ENCODE peak calls at places on chromosomes 13 and 19, in seven cellular contexts. F is AG04450, H is left lung, J is fibroblast of the aortic adventitia, C is natural killer cell, X is lower leg skin, G is heart right ventricle. M is an unnamed sample.

GRCh38 chr19:14031719-14032480 is at the start of gene IL27RA:
- DNase-seq in F (no peak), H (peak; percentile 77), J (peak; percentile 29), C (peak; percentile 77), G (peak; percentile 72), X (no peak), M (no peak)

GRCh38 chr19:50300814-50301606 is 28.2 kb downstream of the KCNC3 start:
- DNase-seq in J (peak; percentile 39), X (no peak), C (no peak), G (no peak), H (no peak), F (peak; percentile 33), M (no peak)

GRCh38 chr13:24361138-24361537 is 51.8 kb downstream of the C1QTNF9 start:
- DNase-seq in C (no peak), J (no peak), X (no peak), H (no peak), F (no peak), G (no peak), M (no peak)

GRCh38 chr13:32887617-32888016 is 128.6 kb upstream of the KL start:
- DNase-seq in H (no peak), G (no peak), J (no peak), F (no peak), X (no peak), C (no peak), M (no peak)

GRCh38 chr13:67228909-67229308 is 1.2 kb downstream of the PCDH9 start:
- DNase-seq in H (no peak), J (no peak), C (no peak), X (no peak), G (no peak), F (no peak), M (no peak)

GRCh38 chr19:58355215-58355796 is 2.0 kb upstream of the A1BG start:
- DNase-seq in X (no peak), H (no peak), C (no peak), F (no peak), G (no peak), J (no peak), M (no peak)

GRCh38 chr13:113452942-113453901 is at the start of gene ADPRHL1:
- DNase-seq in C (no peak), G (peak; percentile 61), H (no peak), X (no peak), F (no peak), J (no peak), M (peak; percentile 54)

GRCh38 chr19:18865973-18866799 is 29.8 kb downstream of the CERS1 start:
- DNase-seq in X (no peak), C (peak; percentile 60), H (no peak), J (peak; percentile 50), G (peak; percentile 73), F (no peak), M (peak; percentile 84)

GRCh38 chr19:27955484-27955883 is 1257.5 kb downstream of the UQCRFS1 start:
- DNase-seq in C (no peak), G (no peak), J (no peak), H (no peak), F (no peak), X (no peak), M (no peak)

GRCh38 chr19:10289167-10289835 is 451 bp upstream of the ICAM5 start:
- DNase-seq in F (no peak), C (peak; percentile 63), H (peak; percentile 69), J (no peak), G (no peak), X (no peak), M (no peak)

GRCh38 chr13:92312823-92313222 is 913.8 kb upstream of the GPC6 start:
- DNase-seq in F (no peak), G (no peak), J (no peak), X (no peak), H (no peak), C (no peak), M (no peak)

GRCh38 chr19:6587998-6588507 is 2.9 kb downstream of the CD70 start:
- DNase-seq in J (no peak), F (no peak), C (no peak), X (no peak), H (no peak), G (no peak), M (no peak)

GRCh38 chr13:69296130-69296529 is 811.5 kb upstream of the ATXN8OS start:
- DNase-seq in F (no peak), X (no peak), H (no peak), J (no peak), G (no peak), C (no peak), M (no peak)

GRCh38 chr19:917323-918151 is at the start of gene KISS1R:
- DNase-seq in X (no peak), J (peak; percentile 12), C (peak; percentile 40), H (no peak), G (no peak), F (no peak), M (peak; percentile 71)

DNA sequence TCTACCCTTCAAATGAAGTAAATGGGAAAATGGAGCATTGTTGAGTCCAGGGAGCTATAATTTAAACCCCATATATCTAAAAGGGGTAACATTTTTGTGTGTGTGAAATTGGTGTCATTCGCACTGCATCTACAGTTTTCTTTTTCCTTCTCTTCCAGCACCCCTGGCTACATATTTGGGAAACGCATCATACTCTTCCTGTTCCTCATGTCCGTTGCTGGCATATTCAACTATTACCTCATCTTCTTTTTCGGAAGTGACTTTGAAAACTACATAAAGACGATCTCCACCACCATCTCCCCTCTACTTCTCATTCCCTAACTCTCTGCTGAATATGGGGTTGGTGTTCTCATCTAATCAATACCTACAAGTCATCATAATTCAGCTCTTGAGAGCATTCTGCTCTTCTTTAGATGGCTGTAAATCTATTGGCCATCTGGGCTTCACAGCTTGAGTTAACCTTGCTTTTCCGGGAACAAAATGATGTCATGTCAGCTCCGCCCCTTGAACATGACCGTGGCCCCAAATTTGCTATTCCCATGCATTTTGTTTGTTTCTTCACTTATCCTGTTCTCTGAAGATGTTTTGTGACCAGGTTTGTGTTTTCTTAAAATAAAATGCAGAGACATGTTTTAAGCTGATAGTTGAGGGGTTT is 28.6 kb downstream of the ALOX5AP start:
- DNase-seq in C (no peak), H (no peak), G (no peak), F (no peak), J (peak; percentile 25), X (no peak), M (no peak)
- TF ChIP-seq CTCF in C (no peak), H (no peak), G (no peak), F (no peak), J (no peak), X (no peak), M (no peak)

DNA sequence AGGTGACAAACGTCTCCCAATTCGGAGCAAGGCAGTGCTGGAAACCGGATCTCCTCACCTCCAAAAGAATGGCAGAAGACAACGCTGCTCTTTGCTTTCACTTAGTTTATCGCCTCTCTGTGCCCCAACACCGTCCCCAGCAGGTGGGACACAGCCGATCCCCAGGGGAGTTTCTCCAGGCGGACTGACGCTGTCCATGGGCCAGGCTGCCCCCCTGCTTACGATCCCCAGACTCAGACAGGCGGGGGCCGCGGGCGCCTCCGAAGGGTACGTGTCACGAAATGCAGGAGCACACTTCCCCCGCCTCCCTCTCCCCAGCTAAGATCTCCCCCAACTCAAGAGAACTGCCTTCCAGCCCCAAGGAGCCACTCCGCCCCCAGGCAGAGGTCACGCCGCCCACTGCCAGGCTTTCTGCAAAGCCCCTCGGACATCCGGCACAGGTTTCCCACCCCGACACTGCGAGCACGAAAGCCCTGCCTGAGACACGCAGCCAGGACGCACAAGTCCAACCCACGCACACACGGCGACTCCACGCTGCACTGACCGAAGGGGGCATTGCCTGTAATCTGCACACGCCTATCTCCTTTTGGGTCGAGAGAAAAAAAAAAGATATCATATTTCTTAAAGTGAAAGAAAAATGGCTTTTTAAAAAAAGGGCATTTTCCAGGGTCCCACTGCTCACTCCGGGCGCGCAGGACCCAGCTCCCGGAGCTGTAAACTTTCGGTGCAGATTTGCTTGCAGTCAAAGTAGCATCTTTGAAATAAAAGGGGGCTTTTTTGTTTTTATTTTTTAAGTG is 1.9 kb downstream of the SPRY2 start:
- DNase-seq in H (peak; percentile 81), X (peak; percentile 66), C (peak; percentile 24), G (peak; percentile 75), J (peak; percentile 93), F (peak; percentile 56), M (peak; percentile 78)
- TF ChIP-seq CTCF in H (no peak), X (no peak), C (no peak), G (no peak), J (peak; percentile 47), F (peak; percentile 41), M (peak; percentile 51)

GRCh38 chr19:41694196-41694595 is 6.1 kb upstream of the CEACAM7 start:
- DNase-seq in G (no peak), F (no peak), X (no peak), J (no peak), H (no peak), C (no peak), M (no peak)

GRCh38 chr19:41689993-41690800 is 2.1 kb upstream of the CEACAM7 start:
- DNase-seq in H (no peak), G (no peak), J (no peak), C (no peak), X (no peak), F (no peak), M (no peak)

GRCh38 chr19:41690801-41691065 is 2.7 kb upstream of the CEACAM7 start:
- DNase-seq in F (no peak), H (no peak), X (no peak), G (no peak), C (no peak), J (no peak), M (no peak)

GRCh38 chr19:41688687-41689086 is 617 bp upstream of the CEACAM7 start:
- DNase-seq in X (no peak), J (no peak), G (no peak), F (no peak), C (no peak), H (no peak), M (no peak)

GRCh38 chr19:41691268-41691970 is 3.3 kb upstream of the CEACAM7 start:
- DNase-seq in F (no peak), C (no peak), X (no peak), G (no peak), J (no peak), H (no peak), M (no peak)
- TF ChIP-seq CTCF in F (peak; percentile 65), C (peak; percentile 62), X (no peak), G (no peak), J (peak; percentile 68), H (peak; percentile 51), M (peak; percentile 55)

DNA sequence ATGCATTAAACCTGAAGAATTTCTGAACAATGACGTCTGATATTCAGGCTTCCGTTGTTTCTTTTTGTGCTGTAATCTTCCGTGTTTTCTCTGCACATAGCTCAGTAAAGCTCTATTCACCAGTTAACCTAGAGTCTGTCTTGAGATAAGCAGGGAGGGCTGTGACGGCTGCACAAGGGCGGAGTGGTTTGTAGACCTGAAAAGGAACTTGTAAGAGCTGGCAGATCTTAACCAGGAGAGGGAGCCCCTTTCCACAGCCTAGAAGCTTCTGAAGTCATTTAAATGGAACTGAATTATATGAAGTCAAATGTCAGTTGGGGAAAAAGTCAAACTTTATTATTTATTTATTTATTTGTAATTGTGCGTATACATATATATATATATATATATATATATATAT is 27.5 kb downstream of the DPRX start:
- DNase-seq in J (no peak), X (peak; percentile 16), G (no peak), F (no peak), C (no peak), H (no peak), M (no peak)
- TF ChIP-seq CTCF in J (no peak), X (no peak), G (peak; percentile 9), F (no peak), C (no peak), H (peak; percentile 33), M (peak; percentile 75)

GRCh38 chr19:41930926-41931592 is 2.8 kb upstream of the ERFL start:
- DNase-seq in F (no peak), H (no peak), C (no peak), J (no peak), G (no peak), X (no peak), M (no peak)
- TF ChIP-seq CTCF in F (peak; percentile 48), H (no peak), C (peak; percentile 25), J (peak; percentile 46), G (no peak), X (no peak), M (peak; percentile 61)